ENCODE peak calls at places on chromosomes 2 and 18, in six cellular contexts. D, T, K, I, Y and V are unnamed samples.

GRCh38 chr2:176814740-176815367 is 397.7 kb upstream of the HNRNPA3 start:
- DNase-seq in D (peak; percentile 10), T (peak; percentile 12), K (peak; percentile 8), I (peak; percentile 31), Y (peak; percentile 39), V (no peak)

GRCh38 chr2:143674055-143674454 is 544.8 kb downstream of the ARHGAP15 start:
- DNase-seq in D (no peak), T (no peak), K (no peak), I (no peak), Y (no peak), V (no peak)

GRCh38 chr2:132633635-132634034 is 36.4 kb downstream of the LYPD1 start:
- DNase-seq in D (no peak), T (no peak), K (no peak), I (no peak), Y (no peak), V (no peak)

GRCh38 chr2:198273670-198274069 is 469.3 kb downstream of the PLCL1 start:
- DNase-seq in D (no peak), T (no peak), K (no peak), I (no peak), Y (no peak), V (no peak)

GRCh38 chr2:211879323-211879722 is 659.3 kb downstream of the ERBB4 start:
- DNase-seq in D (no peak), T (peak; percentile 2), K (no peak), I (peak; percentile 10), Y (no peak), V (no peak)

GRCh38 chr2:74384051-74384450 is 3.9 kb upstream of the DCTN1 start:
- DNase-seq in D (no peak), T (no peak), K (no peak), I (no peak), Y (no peak), V (no peak)

GRCh38 chr2:141508086-141508749 is 622.6 kb downstream of the LRP1B start:
- DNase-seq in D (no peak), T (no peak), K (no peak), I (no peak), Y (no peak), V (no peak)

GRCh38 chr2:214389334-214389733 is 21.5 kb upstream of the VWC2L start:
- DNase-seq in D (no peak), T (no peak), K (no peak), I (no peak), Y (no peak), V (no peak)

GRCh38 chr18:74446631-74447403 is 10.3 kb downstream of the DIPK1C start:
- DNase-seq in D (no peak), T (no peak), K (no peak), I (no peak), Y (no peak), V (no peak)

GRCh38 chr2:108974674-108975073 is 14.3 kb downstream of the EDAR start:
- DNase-seq in D (no peak), T (no peak), K (no peak), I (no peak), Y (no peak), V (no peak)

GRCh38 chr2:192190474-192190873 is 4.3 kb downstream of the TMEFF2 start:
- DNase-seq in D (peak; percentile 20), T (peak; percentile 10), K (no peak), I (peak; percentile 19), Y (peak; percentile 2), V (no peak)

GRCh38 chr2:200314976-200315567 is 8.6 kb downstream of the SPATS2L start:
- DNase-seq in D (no peak), T (no peak), K (no peak), I (no peak), Y (no peak), V (no peak)

GRCh38 chr2:58992062-58992736 is 751.1 kb upstream of the FANCL start:
- DNase-seq in D (peak; percentile 12), T (no peak), K (no peak), I (no peak), Y (no peak), V (no peak)

GRCh38 chr18:49495074-49495473 is 8.0 kb upstream of the C18orf32 start:
- DNase-seq in D (no peak), T (no peak), K (no peak), I (no peak), Y (no peak), V (no peak)

GRCh38 chr2:131056204-131056975 is 36.9 kb downstream of the FAM168B start:
- DNase-seq in D (no peak), T (no peak), K (no peak), I (no peak), Y (no peak), V (no peak)

GRCh38 chr18:9488535-9488934 is 13.2 kb downstream of the RALBP1 start:
- DNase-seq in D (no peak), T (no peak), K (no peak), I (no peak), Y (no peak), V (no peak)

GRCh38 chr2:231545105-231545902 is 15.1 kb upstream of the NMUR1 start:
- DNase-seq in D (no peak), T (no peak), K (peak; percentile 98), I (no peak), Y (peak; percentile 16), V (no peak)

DNA sequence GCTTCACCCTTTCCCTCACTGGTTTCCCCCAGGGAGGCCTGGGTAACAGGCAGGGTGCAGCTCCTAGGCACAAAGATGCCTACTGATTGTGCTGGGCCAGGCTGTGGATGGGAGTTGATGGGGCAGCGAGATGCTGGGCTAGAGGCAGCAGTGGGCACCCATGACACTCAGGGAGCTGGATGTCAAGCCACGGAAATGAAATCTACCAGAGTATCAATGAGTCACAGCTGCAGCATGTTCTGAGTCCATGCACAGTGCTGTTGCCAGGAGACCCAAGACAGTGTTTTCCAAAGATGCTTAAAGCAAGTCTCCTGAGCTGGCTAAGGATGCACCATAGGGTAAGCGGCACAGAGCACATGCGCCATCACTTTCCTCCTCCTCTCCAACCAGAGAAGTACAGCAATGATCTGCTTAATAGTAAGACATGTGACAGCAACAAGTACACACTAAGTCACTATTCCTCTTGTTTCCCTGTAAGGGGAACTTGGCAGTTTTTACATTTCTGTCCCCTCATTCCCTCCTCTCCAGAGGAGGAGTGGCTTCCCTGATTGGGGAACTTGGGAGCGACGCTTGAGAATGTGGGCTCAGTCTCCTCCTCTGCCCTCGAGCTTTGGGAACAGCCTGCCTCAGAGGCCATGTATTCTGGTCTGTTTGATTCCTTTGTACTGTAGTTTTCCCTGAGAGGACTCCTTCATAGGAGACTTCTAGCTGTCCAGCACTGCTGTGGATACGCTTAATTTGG is 57.2 kb downstream of the CDC42EP3 start:
- DNase-seq in D (no peak), T (no peak), K (no peak), I (no peak), Y (no peak), V (no peak)
- TF ChIP-seq RAD21 in D (no peak), T (no peak), K (no peak), I (no peak), Y (no peak), V (no peak)

GRCh38 chr2:28642796-28643195 is 108.8 kb upstream of the PPP1CB start:
- DNase-seq in D (no peak), T (no peak), K (no peak), I (no peak), Y (no peak), V (no peak)

GRCh38 chr2:28640263-28640907 is 111.2 kb upstream of the PPP1CB start:
- DNase-seq in D (no peak), T (no peak), K (no peak), I (no peak), Y (no peak), V (no peak)

GRCh38 chr2:28639836-28640235 is 111.8 kb upstream of the PPP1CB start:
- DNase-seq in D (peak; percentile 75), T (no peak), K (no peak), I (no peak), Y (no peak), V (no peak)

GRCh38 chr2:28639092-28639691 is 112.4 kb upstream of the PPP1CB start:
- DNase-seq in D (no peak), T (no peak), K (no peak), I (no peak), Y (no peak), V (no peak)

DNA sequence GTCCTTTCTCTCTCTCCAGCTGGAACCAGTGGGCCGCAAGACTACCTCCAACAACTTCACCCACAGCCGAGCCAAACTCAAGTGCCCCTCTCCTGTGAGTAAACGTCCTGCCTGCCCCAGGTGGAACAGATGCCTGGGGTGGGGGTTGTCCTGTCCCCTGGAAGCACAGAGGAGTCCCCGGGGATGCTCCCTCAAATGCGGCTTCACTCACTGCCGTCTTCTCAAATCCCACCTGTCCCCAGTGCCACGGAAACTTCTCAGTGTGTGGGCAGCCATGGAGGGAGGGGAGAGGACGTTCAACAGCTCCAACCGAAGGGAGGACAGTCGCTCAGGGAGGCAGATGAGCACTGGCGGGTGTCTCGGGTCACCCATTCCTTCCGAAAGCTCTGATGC is 110.7 kb upstream of the PPP1CB start:
- DNase-seq in D (no peak), T (no peak), K (no peak), I (no peak), Y (no peak), V (no peak)
- TF ChIP-seq YY1 in D (no peak), T (no peak), K (no peak), I (no peak), Y (no peak), V (no peak)

DNA sequence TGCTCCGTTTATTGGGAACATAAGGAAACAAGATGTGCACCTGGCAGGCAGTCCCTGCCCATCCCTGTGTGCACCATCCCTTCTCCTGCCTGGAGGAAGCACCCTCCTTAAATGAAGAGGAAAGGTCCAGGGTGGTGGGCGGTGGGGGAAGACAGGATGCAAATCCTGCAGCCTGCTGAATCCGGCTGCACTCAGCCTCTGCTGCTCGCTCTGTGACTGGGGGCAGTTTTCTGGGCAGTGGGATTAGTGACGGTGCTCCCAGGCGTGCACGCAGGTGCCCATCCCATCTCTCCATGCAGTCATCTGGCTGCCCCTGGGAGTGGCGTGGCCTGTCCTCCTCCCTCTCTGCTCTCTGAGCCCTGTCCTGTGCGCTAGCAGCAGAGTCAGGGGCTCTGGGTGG is 371.3 kb upstream of the MYT1L start:
- DNase-seq in D (no peak), T (no peak), K (no peak), I (no peak), Y (no peak), V (no peak)
- TF ChIP-seq RAD21 in D (no peak), T (no peak), K (no peak), I (no peak), Y (no peak), V (no peak)

GRCh38 chr2:181683518-181684453 is 3.5 kb upstream of the NEUROD1 start:
- DNase-seq in D (no peak), T (peak; percentile 16), K (no peak), I (peak; percentile 92), Y (peak; percentile 20), V (peak; percentile 78)
- TF ChIP-seq YY1 in D (no peak), T (no peak), K (no peak), I (no peak), Y (no peak), V (no peak)

GRCh38 chr18:54327818-54328217 is 29.8 kb downstream of the STARD6 start:
- DNase-seq in D (no peak), T (no peak), K (no peak), I (no peak), Y (no peak), V (no peak)
- TF ChIP-seq RAD21 in D (no peak), T (no peak), K (no peak), I (no peak), Y (no peak), V (no peak)

DNA sequence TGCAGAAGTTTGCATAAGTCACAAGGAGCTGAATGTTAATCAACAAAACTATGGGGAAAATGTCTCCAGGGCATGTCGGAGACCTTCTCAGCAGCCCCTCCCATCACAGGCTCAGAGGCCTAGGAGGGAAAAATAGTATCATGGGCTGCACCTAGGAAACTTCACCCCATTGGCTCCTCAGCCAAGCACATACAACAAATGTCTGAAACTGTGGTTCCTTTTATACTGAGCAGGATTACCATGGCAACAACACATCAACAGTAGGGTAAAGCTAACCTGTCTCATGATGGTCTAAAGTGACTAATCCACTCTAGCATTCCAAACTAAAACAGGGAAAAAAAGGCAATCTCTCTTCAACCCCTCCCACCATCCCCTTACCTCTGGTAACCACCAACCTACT is 3.2 kb upstream of the NEMP2 start:
- DNase-seq in D (peak; percentile 46), T (no peak), K (no peak), I (no peak), Y (no peak), V (no peak)
- TF ChIP-seq YY1 in D (no peak), T (no peak), K (no peak), I (no peak), Y (no peak), V (no peak)